ENCODE peak calls at places on chromosome 1, in four cellular contexts. V is mammary epithelial cell, O is body of pancreas, F is fibroblast of the aortic adventitia. S is an unnamed sample.

GRCh38 chr1:66585002-66585401 is 51.0 kb downstream of the SGIP1 start:
- DNase-seq in O (no peak), V (no peak), F (no peak), S (no peak)

GRCh38 chr1:33007190-33008050 is 29.3 kb downstream of the AK2 start:
- DNase-seq in F (peak), V (peak), O (peak), S (no peak)

GRCh38 chr1:111813440-111814304 is 58.0 kb downstream of the DDX20 start:
- DNase-seq in V (no peak), F (no peak), O (no peak), S (no peak)

GRCh38 chr1:29688477-29689365 is 452.4 kb downstream of the PTPRU start:
- DNase-seq in V (peak), O (peak), F (peak), S (no peak)

GRCh38 chr1:218171302-218171893 is 113.7 kb upstream of the RRP15 start:
- DNase-seq in F (peak), O (no peak), V (peak), S (no peak)

GRCh38 chr1:10901894-10902805 is 105.7 kb upstream of the CASZ1 start:
- DNase-seq in V (no peak), F (no peak), O (no peak), S (no peak)

GRCh38 chr1:234957330-234958065 is 171.1 kb downstream of the TOMM20 start:
- DNase-seq in O (peak), F (peak), V (no peak), S (peak)

GRCh38 chr1:78673120-78673519 is 23.5 kb downstream of the IFI44 start:
- DNase-seq in O (no peak), V (no peak), F (no peak), S (no peak)

GRCh38 chr1:7265771-7266371 is 480.6 kb downstream of the CAMTA1 start:
- DNase-seq in O (peak), V (peak), F (peak), S (no peak)

GRCh38 chr1:93705897-93706500 is 24.4 kb upstream of the BCAR3 start:
- DNase-seq in O (no peak), V (peak), F (no peak), S (no peak)

GRCh38 chr1:169750041-169750440 is 16.2 kb upstream of the SELE start:
- DNase-seq in F (no peak), V (no peak), O (no peak), S (no peak)

GRCh38 chr1:45026446-45026845 is 14.4 kb downstream of the UROD start:
- DNase-seq in O (no peak), F (peak), V (no peak), S (no peak)

GRCh38 chr1:36324322-36324802 is 917 bp upstream of the EVA1B start:
- DNase-seq in V (no peak), O (no peak), F (no peak), S (no peak)
- H3K4me3 ChIP-seq in V (no peak), O (no peak), F (no peak), S (peak)

GRCh38 chr1:236877661-236878060 is 82.6 kb downstream of the MTR start:
- DNase-seq in V (no peak), F (no peak), O (no peak), S (no peak)

GRCh38 chr1:236870721-236871120 is 75.6 kb downstream of the MTR start:
- DNase-seq in V (no peak), F (no peak), O (peak), S (no peak)

GRCh38 chr1:236880209-236880608 is 85.1 kb downstream of the MTR start:
- DNase-seq in O (peak), V (no peak), F (no peak), S (no peak)

GRCh38 chr1:236872075-236872666 is 77.1 kb downstream of the MTR start:
- DNase-seq in V (no peak), O (no peak), F (no peak), S (peak)

DNA sequence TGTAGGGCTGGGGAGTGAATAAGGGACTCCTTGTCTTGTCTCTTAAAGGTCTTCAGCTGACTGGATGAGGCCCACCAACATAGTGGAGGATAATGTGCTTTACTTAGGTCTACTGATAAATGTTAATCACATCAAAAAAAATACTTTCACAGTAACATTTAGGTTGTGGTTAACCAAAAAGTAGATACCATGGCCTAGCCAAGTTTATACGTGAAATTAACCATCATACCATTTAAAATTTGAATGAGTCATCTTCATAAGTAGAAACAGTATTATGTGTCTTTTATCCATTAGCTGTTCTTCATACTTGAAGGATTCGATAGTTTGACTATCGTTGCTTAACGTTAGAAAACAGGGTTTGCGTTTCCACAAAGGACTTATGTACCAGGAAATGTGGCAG is 80.9 kb downstream of the MTR start:
- DNase-seq in V (no peak), O (no peak), F (no peak), S (no peak)
- TF ChIP-seq CTCF in V (no peak), O (no peak), F (no peak), S (no peak)

DNA sequence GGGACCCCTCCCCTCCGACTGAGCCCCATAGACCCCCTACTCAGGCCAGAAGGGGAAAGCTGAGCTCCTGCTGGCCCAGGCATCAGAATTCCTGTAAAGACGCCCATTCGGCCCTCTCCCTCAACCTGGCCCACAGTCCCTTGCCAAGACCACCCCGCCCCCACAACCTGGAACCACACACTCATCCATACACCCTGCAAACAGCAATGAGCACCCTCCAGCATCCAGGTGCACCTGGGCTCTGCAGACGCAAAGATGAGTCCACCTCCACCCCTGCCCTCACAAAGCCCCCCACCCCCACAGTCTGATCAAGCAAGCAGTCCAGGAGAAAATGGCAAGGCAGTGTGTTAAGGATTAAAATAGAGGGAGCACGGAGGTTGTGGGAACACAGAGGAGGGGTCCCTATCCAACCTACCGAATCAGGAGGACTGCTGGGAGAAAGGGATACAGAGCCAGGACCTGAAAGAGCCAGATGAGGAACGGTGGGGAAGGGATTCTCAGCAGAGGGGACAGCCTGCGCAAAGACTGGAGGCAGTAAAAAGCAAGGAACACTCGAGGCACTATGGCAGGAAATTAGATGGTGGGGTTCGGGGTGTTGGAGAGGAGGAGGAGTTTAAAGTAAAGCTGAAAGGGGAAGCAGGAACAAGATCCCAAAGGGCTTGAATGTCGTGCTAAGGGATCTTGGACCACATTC is 67.3 kb upstream of the LAPTM5 start:
- DNase-seq in O (no peak), F (no peak), V (no peak), S (no peak)
- H3K4me3 ChIP-seq in O (no peak), F (peak), V (no peak), S (peak)

DNA sequence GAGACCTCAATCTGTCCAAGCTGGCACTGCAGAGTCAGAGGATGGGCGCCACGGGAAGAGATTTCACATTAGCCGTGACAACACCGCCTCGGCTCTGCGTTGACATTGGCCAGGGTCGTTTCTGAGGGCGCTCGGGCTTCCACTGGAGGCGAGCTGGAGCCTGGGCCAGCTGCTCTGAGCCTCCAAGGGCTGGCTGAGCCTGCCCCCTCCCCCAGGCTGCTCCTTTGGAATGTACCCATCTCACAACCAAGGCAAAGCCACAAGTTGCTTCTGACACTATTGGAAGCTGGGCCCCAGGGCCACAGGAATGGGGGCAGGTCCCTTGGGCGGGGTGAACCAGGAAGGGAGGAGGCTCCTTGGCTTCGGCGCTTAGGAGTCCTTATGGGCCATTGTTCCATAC is 12.7 kb downstream of the GPR3 start:
- DNase-seq in O (peak), F (peak), V (peak), S (no peak)
- TF ChIP-seq CTCF in O (no peak), F (no peak), V (no peak), S (no peak)

GRCh38 chr1:107975861-107976260 is 10.9 kb upstream of the VAV3 start:
- DNase-seq in V (no peak), O (no peak), F (no peak), S (no peak)

GRCh38 chr1:107976431-107977215 is 11.6 kb upstream of the VAV3 start:
- DNase-seq in V (no peak), O (no peak), F (no peak), S (no peak)

GRCh38 chr1:107972367-107972766 is 7.4 kb upstream of the VAV3 start:
- DNase-seq in V (no peak), O (no peak), F (no peak), S (no peak)

GRCh38 chr1:107974090-107974489 is 9.1 kb upstream of the VAV3 start:
- DNase-seq in F (no peak), O (no peak), V (no peak), S (no peak)

GRCh38 chr1:107972781-107973180 is 7.8 kb upstream of the VAV3 start:
- DNase-seq in F (no peak), V (no peak), O (no peak), S (no peak)
- H3K4me3 ChIP-seq in F (no peak), V (no peak), O (no peak), S (no peak)

GRCh38 chr1:1787206-1787605 is 8.9 kb upstream of the NADK start:
- DNase-seq in V (no peak), F (no peak), O (no peak), S (no peak)

GRCh38 chr1:1785666-1786065 is 7.4 kb upstream of the NADK start:
- DNase-seq in V (no peak), O (no peak), F (no peak), S (no peak)

GRCh38 chr1:1788136-1788535 is 9.9 kb upstream of the NADK start:
- DNase-seq in F (no peak), V (no peak), O (no peak), S (no peak)

GRCh38 chr1:1784933-1785332 is 6.7 kb upstream of the NADK start:
- DNase-seq in O (no peak), F (no peak), V (no peak), S (no peak)

DNA sequence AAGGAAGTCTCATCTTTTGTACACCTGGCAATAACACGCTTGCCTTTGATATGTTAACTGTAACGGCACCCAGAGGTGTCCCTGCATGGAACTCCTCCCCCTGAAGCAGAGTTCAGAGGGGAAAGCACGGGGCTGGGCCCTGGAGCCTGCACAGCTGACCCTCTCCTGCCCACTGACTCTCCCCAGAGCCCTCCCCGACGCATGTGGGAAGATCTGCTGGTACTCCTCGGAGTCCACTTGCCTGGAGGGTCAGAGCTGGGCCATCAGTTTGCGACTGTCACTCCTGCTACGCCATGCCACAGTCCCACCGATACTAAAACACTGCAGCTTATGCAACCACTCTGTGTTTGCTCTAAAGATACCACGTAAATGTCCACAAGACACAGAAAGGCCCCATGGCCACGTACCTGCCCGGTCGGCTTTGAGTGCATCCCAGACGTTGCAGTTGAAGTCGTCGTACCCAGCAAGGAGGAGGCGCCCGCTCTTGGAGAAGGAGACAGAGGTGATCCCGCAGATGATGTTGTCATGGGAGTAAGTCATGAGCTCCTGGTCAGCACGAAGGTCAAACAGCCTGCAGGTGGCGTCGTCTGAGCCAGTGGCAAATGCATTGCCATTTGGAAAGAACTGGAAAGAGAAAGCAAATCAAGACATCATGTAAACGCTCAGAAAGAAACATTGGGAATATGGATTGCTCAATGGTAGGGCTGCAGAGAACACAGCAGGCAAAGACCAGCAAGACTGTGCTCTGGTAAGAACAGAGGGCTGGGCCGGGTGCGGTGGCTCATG is 10.6 kb upstream of the NADK start:
- DNase-seq in F (peak), O (no peak), V (no peak), S (no peak)
- TF ChIP-seq CTCF in F (peak), O (no peak), V (peak), S (peak)

GRCh38 chr1:150389650-150390049 is 25.7 kb downstream of the RPRD2 start:
- DNase-seq in V (no peak), O (no peak), F (no peak), S (no peak)

GRCh38 chr1:150387200-150387599 is 23.3 kb downstream of the RPRD2 start:
- DNase-seq in V (no peak), O (no peak), F (no peak), S (no peak)

GRCh38 chr1:150385537-150386445 is 21.8 kb downstream of the RPRD2 start:
- DNase-seq in V (no peak), F (no peak), O (no peak), S (no peak)

GRCh38 chr1:150386546-150387080 is 22.7 kb downstream of the RPRD2 start:
- DNase-seq in V (no peak), O (no peak), F (no peak), S (no peak)

DNA sequence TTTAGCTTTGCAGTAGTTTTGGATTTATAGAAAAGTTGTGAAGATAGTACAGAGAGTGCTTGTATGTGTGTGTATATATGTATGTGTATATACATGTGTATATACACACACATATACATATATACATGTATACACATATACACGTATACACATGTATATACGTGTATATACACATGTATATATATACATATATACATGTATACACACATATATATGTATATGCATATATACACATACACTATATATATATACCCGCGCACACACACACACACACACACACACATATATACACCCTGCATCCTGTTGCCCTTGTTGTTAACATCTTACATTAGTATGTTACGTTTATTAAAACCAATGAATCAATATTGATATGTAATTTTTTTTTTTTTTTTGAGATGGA is 24.3 kb downstream of the RPRD2 start:
- DNase-seq in V (no peak), F (no peak), O (no peak), S (no peak)
- H3K4me3 ChIP-seq in V (no peak), F (no peak), O (no peak), S (no peak)

GRCh38 chr1:85911742-85912141 is 203.5 kb upstream of the ZNHIT6 start:
- DNase-seq in F (peak), O (no peak), V (no peak), S (no peak)
- TF ChIP-seq CTCF in F (peak), O (no peak), V (peak), S (peak)